ENCODE peak calls at places on chromosomes 6 and 20, in four cellular contexts. G, B, P and Y are unnamed samples.
A peak's percentile ranks its signal among the peaks of the same experiment; 100 is the strongest.

GRCh38 chr6:112189494-112189893 is 64.9 kb downstream of the LAMA4 start:
- DNase-seq in G (no peak), B (no peak), P (no peak), Y (no peak)

GRCh38 chr6:8570241-8570924 is 135.0 kb upstream of the SLC35B3 start:
- DNase-seq in G (no peak), B (no peak), P (no peak), Y (no peak)

GRCh38 chr6:2245954-2246863 is 804 bp upstream of the GMDS start:
- DNase-seq in G (peak; percentile 81), B (peak; percentile 47), P (no peak), Y (peak; percentile 93)

GRCh38 chr20:24577271-24577909 is 108.0 kb downstream of the SYNDIG1 start:
- DNase-seq in G (no peak), B (no peak), P (no peak), Y (no peak)

GRCh38 chr6:157542405-157542943 is 161.5 kb downstream of the ZDHHC14 start:
- DNase-seq in G (no peak), B (no peak), P (no peak), Y (no peak)

GRCh38 chr20:4513720-4514119 is 208.0 kb upstream of the PRND start:
- DNase-seq in G (no peak), B (peak; percentile 63), P (no peak), Y (no peak)

GRCh38 chr6:106273087-106273486 is 52.5 kb downstream of the ATG5 start:
- DNase-seq in G (no peak), B (no peak), P (no peak), Y (no peak)

GRCh38 chr20:3646067-3646440 is 17.1 kb downstream of the GFRA4 start:
- DNase-seq in G (no peak), B (no peak), P (no peak), Y (no peak)

GRCh38 chr6:132084811-132085509 is 133.8 kb upstream of the CCN2 start:
- DNase-seq in G (no peak), B (peak; percentile 45), P (no peak), Y (no peak)

GRCh38 chr6:33860706-33861474 is 57.1 kb upstream of the MLN start:
- DNase-seq in G (no peak), B (no peak), P (no peak), Y (no peak)

GRCh38 chr6:18990313-18990978 is 603.3 kb downstream of the RNF144B start:
- DNase-seq in G (peak; percentile 64), B (peak; percentile 58), P (peak; percentile 69), Y (peak; percentile 58)

GRCh38 chr6:72855471-72855870 is 233.6 kb downstream of the KCNQ5 start:
- DNase-seq in G (no peak), B (no peak), P (no peak), Y (no peak)

GRCh38 chr6:29797120-29797519 is 30.5 kb upstream of the HLA-G start:
- DNase-seq in G (no peak), B (peak; percentile 35), P (no peak), Y (no peak)

GRCh38 chr6:37860226-37860839 is 40.8 kb downstream of the ZFAND3 start:
- DNase-seq in G (peak; percentile 57), B (peak; percentile 40), P (no peak), Y (peak; percentile 53)

GRCh38 chr20:22686097-22686496 is 101.7 kb upstream of the FOXA2 start:
- DNase-seq in G (peak; percentile 44), B (peak; percentile 83), P (peak; percentile 33), Y (peak; percentile 32)

GRCh38 chr6:20534906-20535305 is 649 bp downstream of the CDKAL1 start:
- DNase-seq in G (no peak), B (no peak), P (no peak), Y (no peak)

GRCh38 chr6:110430236-110430635 is 14.9 kb upstream of the DDO start:
- DNase-seq in G (no peak), B (no peak), P (no peak), Y (no peak)

GRCh38 chr20:33130553-33130952 is 37.4 kb upstream of the BPIFA2 start:
- DNase-seq in G (no peak), B (no peak), P (no peak), Y (no peak)

GRCh38 chr20:4012631-4013030 is 2.7 kb downstream of the RNF24 start:
- DNase-seq in G (peak; percentile 64), B (no peak), P (no peak), Y (no peak)

DNA sequence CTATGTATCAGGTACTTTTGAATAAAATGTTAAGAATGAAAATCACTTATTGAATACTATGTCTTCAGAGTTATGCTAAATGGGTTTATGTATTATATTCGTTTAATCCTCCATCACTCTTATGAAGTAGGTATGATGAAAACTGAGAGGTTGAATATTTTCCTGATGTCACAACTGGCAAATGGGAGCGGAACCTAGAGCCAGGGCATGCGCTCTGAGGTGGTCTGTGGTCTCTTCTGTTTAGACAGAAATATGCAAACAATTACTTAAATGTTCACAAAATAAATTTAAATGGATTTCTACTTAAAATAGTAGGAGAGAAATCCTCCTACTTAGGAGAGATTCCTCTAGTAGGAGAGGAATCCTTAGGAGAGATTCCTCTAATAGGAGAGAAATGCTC is 21.3 kb upstream of the UTRN start:
- DNase-seq in G (no peak), B (no peak), P (no peak), Y (no peak)
- TF ChIP-seq JUN in G (no peak), B (no peak), P (no peak), Y (no peak)

DNA sequence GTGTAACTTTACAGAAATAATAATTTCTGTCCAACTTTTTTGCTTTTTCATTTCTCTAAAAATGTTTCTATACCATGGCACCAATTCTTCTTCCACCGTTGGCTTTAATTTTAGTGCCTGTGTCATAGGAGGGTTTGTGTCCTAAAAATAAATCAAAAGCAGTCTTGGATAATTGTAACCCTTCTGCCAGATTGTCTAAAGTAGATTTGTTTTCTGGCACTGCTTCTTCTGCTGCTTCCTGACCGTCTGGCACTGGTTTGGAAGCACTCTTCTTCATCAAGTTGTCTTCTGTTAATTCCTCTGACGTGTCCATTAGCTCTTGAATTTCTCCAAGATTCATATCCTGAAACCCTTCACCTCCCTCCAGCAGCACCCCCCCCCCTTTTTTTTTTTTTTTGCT is 33.1 kb downstream of the SCAF8 start:
- DNase-seq in G (no peak), B (no peak), P (no peak), Y (no peak)
- TF ChIP-seq CEBPB in G (no peak), B (no peak), P (no peak), Y (no peak)

GRCh38 chr20:51183443-51183842 is 160.5 kb upstream of the KCNG1 start:
- DNase-seq in G (no peak), B (no peak), P (no peak), Y (no peak)
- TF ChIP-seq JUN in G (no peak), B (no peak), P (no peak), Y (no peak)

GRCh38 chr6:10418361-10418861 is 3.5 kb upstream of the TFAP2A start:
- DNase-seq in G (no peak), B (no peak), P (no peak), Y (no peak)

GRCh38 chr6:10420546-10421507 is 6.0 kb upstream of the TFAP2A start:
- DNase-seq in G (no peak), B (no peak), P (no peak), Y (no peak)

GRCh38 chr6:10418862-10419748 is 4.2 kb upstream of the TFAP2A start:
- DNase-seq in G (peak; percentile 71), B (no peak), P (no peak), Y (no peak)

GRCh38 chr6:10421508-10422281 is 6.8 kb upstream of the TFAP2A start:
- DNase-seq in G (no peak), B (no peak), P (no peak), Y (no peak)

GRCh38 chr6:10419749-10420545 is 5.1 kb upstream of the TFAP2A start:
- DNase-seq in G (no peak), B (no peak), P (no peak), Y (no peak)
- TF ChIP-seq CEBPB in G (no peak), B (no peak), P (no peak), Y (no peak)

GRCh38 chr6:83057705-83058321 is 7.8 kb downstream of the UBE3D start:
- DNase-seq in G (peak; percentile 57), B (peak; percentile 45), P (no peak), Y (peak; percentile 42)
- TF ChIP-seq JUN in G (no peak), B (no peak), P (no peak), Y (no peak)

GRCh38 chr20:717271-717670 is 41.7 kb upstream of the SCRT2 start:
- DNase-seq in G (no peak), B (no peak), P (no peak), Y (no peak)

GRCh38 chr20:719816-720215 is 44.2 kb upstream of the SCRT2 start:
- DNase-seq in G (no peak), B (no peak), P (no peak), Y (no peak)

GRCh38 chr20:719068-719467 is 43.5 kb upstream of the SCRT2 start:
- DNase-seq in G (no peak), B (no peak), P (no peak), Y (no peak)

GRCh38 chr20:714453-714852 is 38.9 kb upstream of the SCRT2 start:
- DNase-seq in G (no peak), B (no peak), P (no peak), Y (no peak)

GRCh38 chr20:717817-718216 is 42.2 kb upstream of the SCRT2 start:
- DNase-seq in G (no peak), B (no peak), P (no peak), Y (no peak)
- TF ChIP-seq CEBPB in G (no peak), B (no peak), P (no peak), Y (no peak)

GRCh38 chr6:71621918-71622519 is 264.3 kb upstream of the RIMS1 start:
- DNase-seq in G (no peak), B (peak; percentile 1), P (no peak), Y (peak; percentile 2)

GRCh38 chr6:71619836-71620235 is 266.5 kb upstream of the RIMS1 start:
- DNase-seq in G (no peak), B (no peak), P (no peak), Y (no peak)
- TF ChIP-seq JUN in G (no peak), B (no peak), P (no peak), Y (no peak)

GRCh38 chr6:155491421-155491820 is 35.8 kb upstream of the NOX3 start:
- DNase-seq in G (no peak), B (no peak), P (no peak), Y (peak; percentile 81)

GRCh38 chr6:155493694-155494143 is 38.1 kb upstream of the NOX3 start:
- DNase-seq in G (no peak), B (peak; percentile 94), P (peak; percentile 47), Y (peak; percentile 91)

GRCh38 chr6:155495011-155495768 is 39.6 kb upstream of the NOX3 start:
- DNase-seq in G (peak; percentile 8), B (no peak), P (peak; percentile 53), Y (peak; percentile 86)

GRCh38 chr6:155492061-155492735 is 36.6 kb upstream of the NOX3 start:
- DNase-seq in G (no peak), B (no peak), P (no peak), Y (no peak)

DNA sequence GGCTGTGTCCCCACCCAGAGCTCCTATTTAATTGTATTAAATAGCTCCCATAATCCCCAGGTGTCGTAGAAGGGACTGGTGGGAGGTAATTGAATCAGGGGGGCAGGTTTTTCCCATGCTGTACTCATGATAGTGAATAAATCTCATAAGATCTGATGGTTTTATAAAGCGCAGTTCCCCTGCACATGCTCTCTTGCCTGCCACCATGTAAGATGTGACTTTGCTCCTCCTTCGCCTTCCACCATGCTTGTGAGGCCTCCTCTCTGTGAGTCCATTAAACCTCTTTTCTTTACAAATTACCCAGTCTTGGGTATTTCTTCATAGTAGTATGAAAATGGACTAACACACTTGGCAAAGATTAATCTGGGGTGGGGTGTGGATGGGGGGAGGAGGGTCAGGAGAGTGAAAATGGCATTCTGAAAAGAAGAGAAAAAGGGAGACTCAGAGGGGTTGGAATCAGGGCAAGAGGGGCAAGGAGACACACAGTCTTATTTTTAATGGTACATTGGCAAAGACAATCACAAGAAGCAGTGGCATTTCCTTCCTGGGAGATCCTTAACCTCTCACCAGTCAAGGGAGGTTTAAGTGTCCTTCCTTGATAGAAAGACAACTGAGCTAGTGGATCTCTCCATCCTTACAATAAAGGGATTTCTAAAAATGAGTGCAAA is 37.5 kb upstream of the NOX3 start:
- DNase-seq in G (no peak), B (no peak), P (no peak), Y (no peak)
- TF ChIP-seq CEBPB in G (no peak), B (no peak), P (no peak), Y (no peak)